ENCODE peak calls at places on chromosome 1, in seven cellular contexts. One of them, this sample, is unnamed.

GRCh38 chr1:93080424-93080823 is 1.3 kb downstream of the MTF2 start:
- DNase-seq in left ventricle myocardium inferior: no peak
- DNase-seq in tibial artery: no peak
- DNase-seq in OCI-LY7: peak; percentile 86
- DNase-seq in adrenal gland: no peak
- DNase-seq in uterus: no peak
- DNase-seq in body of pancreas: no peak
- DNase-seq in this sample: no peak

GRCh38 chr1:101357444-101357986 is 120.7 kb downstream of the S1PR1 start:
- DNase-seq in body of pancreas: peak; percentile 60
- DNase-seq in tibial artery: no peak
- DNase-seq in left ventricle myocardium inferior: no peak
- DNase-seq in OCI-LY7: peak; percentile 77
- DNase-seq in adrenal gland: peak; percentile 82
- DNase-seq in uterus: peak; percentile 34
- DNase-seq in this sample: peak; percentile 63

GRCh38 chr1:153959454-153959853 is 1.0 kb upstream of the CRTC2 start:
- DNase-seq in left ventricle myocardium inferior: no peak
- DNase-seq in adrenal gland: no peak
- DNase-seq in uterus: no peak
- DNase-seq in tibial artery: no peak
- DNase-seq in body of pancreas: no peak
- DNase-seq in OCI-LY7: no peak
- DNase-seq in this sample: no peak

GRCh38 chr1:17531682-17532487 is 7.6 kb upstream of the ARHGEF10L start:
- DNase-seq in OCI-LY7: no peak
- DNase-seq in uterus: peak; percentile 85
- DNase-seq in tibial artery: peak; percentile 95
- DNase-seq in left ventricle myocardium inferior: peak; percentile 80
- DNase-seq in adrenal gland: peak; percentile 91
- DNase-seq in body of pancreas: peak; percentile 85
- DNase-seq in this sample: no peak

GRCh38 chr1:29458737-29459550 is 222.6 kb downstream of the PTPRU start:
- DNase-seq in tibial artery: peak; percentile 39
- DNase-seq in left ventricle myocardium inferior: no peak
- DNase-seq in uterus: peak; percentile 5
- DNase-seq in adrenal gland: no peak
- DNase-seq in OCI-LY7: no peak
- DNase-seq in body of pancreas: no peak
- DNase-seq in this sample: no peak

GRCh38 chr1:4976859-4977440 is 322.5 kb downstream of the AJAP1 start:
- DNase-seq in body of pancreas: no peak
- DNase-seq in uterus: no peak
- DNase-seq in left ventricle myocardium inferior: no peak
- DNase-seq in adrenal gland: peak; percentile 39
- DNase-seq in tibial artery: no peak
- DNase-seq in OCI-LY7: no peak
- DNase-seq in this sample: no peak

GRCh38 chr1:105641407-105641806 is 1415.1 kb upstream of the PRMT6 start:
- DNase-seq in uterus: no peak
- DNase-seq in left ventricle myocardium inferior: no peak
- DNase-seq in tibial artery: no peak
- DNase-seq in adrenal gland: no peak
- DNase-seq in body of pancreas: no peak
- DNase-seq in OCI-LY7: no peak
- DNase-seq in this sample: no peak

GRCh38 chr1:43205671-43206070 is 33.5 kb downstream of the CFAP57 start:
- DNase-seq in OCI-LY7: no peak
- DNase-seq in left ventricle myocardium inferior: no peak
- DNase-seq in tibial artery: no peak
- DNase-seq in uterus: no peak
- DNase-seq in body of pancreas: no peak
- DNase-seq in adrenal gland: no peak
- DNase-seq in this sample: peak; percentile 20

GRCh38 chr1:189429610-189430009 is 1048.1 kb downstream of the BRINP3 start:
- DNase-seq in body of pancreas: no peak
- DNase-seq in left ventricle myocardium inferior: no peak
- DNase-seq in OCI-LY7: peak; percentile 45
- DNase-seq in tibial artery: no peak
- DNase-seq in uterus: no peak
- DNase-seq in adrenal gland: no peak
- DNase-seq in this sample: no peak

GRCh38 chr1:181482521-181483083 is 715 bp upstream of the CACNA1E start:
- DNase-seq in adrenal gland: peak; percentile 65
- DNase-seq in left ventricle myocardium inferior: no peak
- DNase-seq in tibial artery: no peak
- DNase-seq in OCI-LY7: no peak
- DNase-seq in body of pancreas: peak; percentile 31
- DNase-seq in uterus: no peak
- DNase-seq in this sample: no peak

GRCh38 chr1:115466433-115466832 is 128.4 kb upstream of the NGF start:
- DNase-seq in tibial artery: no peak
- DNase-seq in uterus: no peak
- DNase-seq in left ventricle myocardium inferior: no peak
- DNase-seq in OCI-LY7: no peak
- DNase-seq in adrenal gland: no peak
- DNase-seq in body of pancreas: no peak
- DNase-seq in this sample: no peak

GRCh38 chr1:234597894-234598293 is 12.1 kb downstream of the IRF2BP2 start:
- DNase-seq in tibial artery: no peak
- DNase-seq in left ventricle myocardium inferior: peak; percentile 38
- DNase-seq in uterus: no peak
- DNase-seq in adrenal gland: peak; percentile 85
- DNase-seq in OCI-LY7: peak; percentile 78
- DNase-seq in body of pancreas: peak; percentile 73
- DNase-seq in this sample: no peak

GRCh38 chr1:85398391-85399064 is 66.4 kb downstream of the DDAH1 start:
- DNase-seq in adrenal gland: no peak
- DNase-seq in body of pancreas: no peak
- DNase-seq in OCI-LY7: no peak
- DNase-seq in uterus: no peak
- DNase-seq in left ventricle myocardium inferior: no peak
- DNase-seq in tibial artery: no peak
- DNase-seq in this sample: no peak

GRCh38 chr1:160704250-160704649 is 7.4 kb downstream of the CD48 start:
- DNase-seq in tibial artery: no peak
- DNase-seq in left ventricle myocardium inferior: peak; percentile 19
- DNase-seq in uterus: no peak
- DNase-seq in body of pancreas: no peak
- DNase-seq in adrenal gland: peak; percentile 53
- DNase-seq in OCI-LY7: no peak
- DNase-seq in this sample: peak; percentile 36

GRCh38 chr1:147539122-147539575 is 2.2 kb upstream of the BCL9 start:
- DNase-seq in body of pancreas: no peak
- DNase-seq in adrenal gland: peak; percentile 80
- DNase-seq in tibial artery: no peak
- DNase-seq in left ventricle myocardium inferior: no peak
- DNase-seq in uterus: peak; percentile 53
- DNase-seq in OCI-LY7: no peak
- DNase-seq in this sample: peak; percentile 57

GRCh38 chr1:97489834-97490233 is 431.0 kb downstream of the DPYD start:
- DNase-seq in body of pancreas: no peak
- DNase-seq in left ventricle myocardium inferior: no peak
- DNase-seq in OCI-LY7: no peak
- DNase-seq in tibial artery: no peak
- DNase-seq in uterus: no peak
- DNase-seq in adrenal gland: no peak
- DNase-seq in this sample: no peak

GRCh38 chr1:212479188-212479587 is 46.5 kb downstream of the NENF start:
- DNase-seq in tibial artery: no peak
- DNase-seq in OCI-LY7: no peak
- DNase-seq in body of pancreas: no peak
- DNase-seq in left ventricle myocardium inferior: no peak
- DNase-seq in adrenal gland: no peak
- DNase-seq in uterus: no peak
- DNase-seq in this sample: no peak

GRCh38 chr1:17874665-17875064 is 119.5 kb downstream of the ACTL8 start:
- DNase-seq in left ventricle myocardium inferior: no peak
- DNase-seq in uterus: no peak
- DNase-seq in body of pancreas: no peak
- DNase-seq in adrenal gland: no peak
- DNase-seq in tibial artery: peak; percentile 31
- DNase-seq in OCI-LY7: no peak
- DNase-seq in this sample: no peak

GRCh38 chr1:210292276-210292851 is 36.3 kb upstream of the HHAT start:
- DNase-seq in body of pancreas: peak; percentile 87
- DNase-seq in tibial artery: peak; percentile 79
- DNase-seq in adrenal gland: peak; percentile 68
- DNase-seq in OCI-LY7: no peak
- DNase-seq in left ventricle myocardium inferior: peak; percentile 64
- DNase-seq in uterus: peak; percentile 51
- DNase-seq in this sample: peak; percentile 79
- H3K4me3 ChIP-seq in body of pancreas: peak overlapping the region; percentile 31
- H3K4me3 ChIP-seq in tibial artery: peak overlapping the region; percentile 49
- H3K4me3 ChIP-seq in adrenal gland: peak overlapping the region; percentile 49
- H3K4me3 ChIP-seq in OCI-LY7: no peak overlapping the region
- H3K4me3 ChIP-seq in left ventricle myocardium inferior: peak overlapping the region; percentile 63
- H3K4me3 ChIP-seq in uterus: peak overlapping the region; percentile 23
- H3K4me3 ChIP-seq in this sample: peak overlapping the region; percentile 33

GRCh38 chr1:152757747-152758146 is at the start of gene KPRP:
- DNase-seq in uterus: no peak
- DNase-seq in tibial artery: no peak
- DNase-seq in adrenal gland: no peak
- DNase-seq in body of pancreas: no peak
- DNase-seq in left ventricle myocardium inferior: no peak
- DNase-seq in OCI-LY7: no peak
- DNase-seq in this sample: no peak
- H3K9me3 ChIP-seq in uterus: no peaks in the 10 kb centered on the region
- H3K9me3 ChIP-seq in tibial artery: no peaks in the 10 kb centered on the region
- H3K9me3 ChIP-seq in adrenal gland: no peaks in the 10 kb centered on the region
- H3K9me3 ChIP-seq in body of pancreas: no peaks in the 10 kb centered on the region
- H3K9me3 ChIP-seq in left ventricle myocardium inferior: no peaks in the 10 kb centered on the region
- H3K9me3 ChIP-seq in OCI-LY7: no peaks in the 10 kb centered on the region
- H3K9me3 ChIP-seq in this sample: no peaks in the 10 kb centered on the region

GRCh38 chr1:36162680-36163079 is 6.7 kb downstream of the MAP7D1 start:
- DNase-seq in left ventricle myocardium inferior: no peak
- DNase-seq in adrenal gland: no peak
- DNase-seq in body of pancreas: no peak
- DNase-seq in OCI-LY7: no peak
- DNase-seq in tibial artery: no peak
- DNase-seq in uterus: no peak
- DNase-seq in this sample: no peak
- H3K36me3 ChIP-seq in left ventricle myocardium inferior: peaks cover 9% of the 10 kb centered on the region
- H3K36me3 ChIP-seq in adrenal gland: peaks cover 6% of the 10 kb centered on the region
- H3K36me3 ChIP-seq in body of pancreas: no peaks in the 10 kb centered on the region
- H3K36me3 ChIP-seq in OCI-LY7: peaks cover 35% of the 10 kb centered on the region
- H3K36me3 ChIP-seq in tibial artery: peaks cover 6% of the 10 kb centered on the region
- H3K36me3 ChIP-seq in uterus: no peaks in the 10 kb centered on the region
- H3K36me3 ChIP-seq in this sample: no peaks in the 10 kb centered on the region

GRCh38 chr1:6205849-6206845 is at the start of gene RNF207:
- DNase-seq in adrenal gland: no peak
- DNase-seq in body of pancreas: peak; percentile 77
- DNase-seq in OCI-LY7: no peak
- DNase-seq in tibial artery: no peak
- DNase-seq in uterus: peak; percentile 54
- DNase-seq in left ventricle myocardium inferior: peak; percentile 75
- DNase-seq in this sample: peak; percentile 65
- H3K4me3 ChIP-seq in adrenal gland: peak within 1 kb of the TSS; percentile 53
- H3K4me3 ChIP-seq in body of pancreas: peak within 1 kb of the TSS; percentile 43
- H3K4me3 ChIP-seq in OCI-LY7: no peak within 1 kb of the TSS
- H3K4me3 ChIP-seq in tibial artery: peak within 1 kb of the TSS; percentile 57
- H3K4me3 ChIP-seq in uterus: peak within 1 kb of the TSS; percentile 38
- H3K4me3 ChIP-seq in left ventricle myocardium inferior: peak within 1 kb of the TSS; percentile 83
- H3K4me3 ChIP-seq in this sample: peak within 1 kb of the TSS; percentile 77

GRCh38 chr1:237932806-237933205 is 42.1 kb upstream of the ZP4 start:
- DNase-seq in adrenal gland: no peak
- DNase-seq in OCI-LY7: no peak
- DNase-seq in left ventricle myocardium inferior: no peak
- DNase-seq in tibial artery: no peak
- DNase-seq in uterus: no peak
- DNase-seq in body of pancreas: no peak
- DNase-seq in this sample: no peak
- H3K9me3 ChIP-seq in adrenal gland: no peaks in the 10 kb centered on the region
- H3K9me3 ChIP-seq in OCI-LY7: no peaks in the 10 kb centered on the region
- H3K9me3 ChIP-seq in left ventricle myocardium inferior: no peaks in the 10 kb centered on the region
- H3K9me3 ChIP-seq in tibial artery: no peaks in the 10 kb centered on the region
- H3K9me3 ChIP-seq in uterus: no peaks in the 10 kb centered on the region
- H3K9me3 ChIP-seq in body of pancreas: no peaks in the 10 kb centered on the region
- H3K9me3 ChIP-seq in this sample: no peaks in the 10 kb centered on the region

GRCh38 chr1:35463232-35463631 is 94.0 kb downstream of the KIAA0319L start:
- DNase-seq in adrenal gland: no peak
- DNase-seq in OCI-LY7: no peak
- DNase-seq in left ventricle myocardium inferior: no peak
- DNase-seq in uterus: no peak
- DNase-seq in tibial artery: no peak
- DNase-seq in body of pancreas: no peak
- DNase-seq in this sample: no peak
- H3K36me3 ChIP-seq in adrenal gland: peaks cover 28% of the 10 kb centered on the region
- H3K36me3 ChIP-seq in OCI-LY7: peaks cover 56% of the 10 kb centered on the region
- H3K36me3 ChIP-seq in left ventricle myocardium inferior: peaks cover 74% of the 10 kb centered on the region
- H3K36me3 ChIP-seq in uterus: no peaks in the 10 kb centered on the region
- H3K36me3 ChIP-seq in tibial artery: peaks cover 50% of the 10 kb centered on the region
- H3K36me3 ChIP-seq in body of pancreas: peaks cover 9% of the 10 kb centered on the region
- H3K36me3 ChIP-seq in this sample: peaks cover 33% of the 10 kb centered on the region

This sample was measured in lung.